ENCODE peak calls at places on chromosomes 12 and 14, in ten cellular contexts. V, T, G, W, N, K, B, A, E and M are unnamed samples. For H3K4me1, the result is how much of the 10 kb centered on the place peaks cover.

GRCh38 chr12:124713436-124714082 is 146.1 kb upstream of the NCOR2 start:
- DNase-seq in T (no peak), W (peak), N (peak), A (no peak), V (peak), K (peak), B (no peak), G (peak), E (peak), M (no peak)

GRCh38 chr12:123390415-123391093 is 6.6 kb downstream of the KMT5A start:
- DNase-seq in T (no peak), W (no peak), N (no peak), E (no peak), B (no peak), K (no peak), V (no peak), G (no peak), A (no peak), M (no peak)

GRCh38 chr14:90905531-90905930 is 89.3 kb upstream of the TTC7B start:
- DNase-seq in N (no peak), E (no peak), B (no peak), W (no peak), K (no peak), V (no peak), A (no peak), T (no peak), G (no peak), M (no peak)

GRCh38 chr12:24307153-24307552 is 357.7 kb upstream of the SOX5 start:
- DNase-seq in K (no peak), N (no peak), V (no peak), G (no peak), E (no peak), B (no peak), T (no peak), A (no peak), W (no peak), M (no peak)

GRCh38 chr12:70246580-70246979 is 3.3 kb downstream of the CNOT2 start:
- DNase-seq in T (no peak), N (no peak), W (no peak), G (no peak), K (no peak), A (no peak), V (no peak), B (no peak), E (no peak), M (no peak)

GRCh38 chr12:402127-402456 is 648 bp downstream of the CCDC77 start:
- DNase-seq in B (no peak), V (peak), G (no peak), A (no peak), W (no peak), N (no peak), E (peak), T (peak), K (peak), M (peak)

GRCh38 chr14:84458881-84459280 is 1071.1 kb upstream of the FLRT2 start:
- DNase-seq in W (no peak), T (no peak), A (no peak), E (no peak), N (no peak), V (no peak), G (no peak), B (no peak), K (no peak), M (peak)

GRCh38 chr14:101500061-101500460 is 61.2 kb upstream of the DIO3 start:
- DNase-seq in W (no peak), V (no peak), G (no peak), N (no peak), E (no peak), A (peak), T (no peak), K (no peak), B (peak), M (no peak)

GRCh38 chr12:93946542-93947150 is 201.7 kb upstream of the PLXNC1 start:
- DNase-seq in A (no peak), K (no peak), T (no peak), N (no peak), E (no peak), V (no peak), G (no peak), B (no peak), W (no peak), M (peak)

GRCh38 chr12:19757317-19757877 is 318.1 kb downstream of the AEBP2 start:
- DNase-seq in A (no peak), E (no peak), W (no peak), V (peak), N (no peak), K (peak), G (no peak), B (no peak), T (peak), M (no peak)

GRCh38 chr12:113097716-113098427 is 37.7 kb downstream of the RASAL1 start:
- DNase-seq in E (no peak), W (no peak), K (peak), V (peak), G (no peak), B (peak), A (peak), T (peak), N (no peak), M (no peak)

GRCh38 chr12:119011231-119011630 is 29.9 kb downstream of the SRRM4 start:
- DNase-seq in A (no peak), K (no peak), E (no peak), T (no peak), W (no peak), V (no peak), B (no peak), G (no peak), N (no peak), M (no peak)

GRCh38 chr12:92362109-92362508 is 216.5 kb upstream of the BTG1 start:
- DNase-seq in T (no peak), B (no peak), K (no peak), A (no peak), E (no peak), V (no peak), W (no peak), G (no peak), N (no peak), M (no peak)

GRCh38 chr14:100591453-100592371 is 4.5 kb upstream of the BEGAIN start:
- DNase-seq in B (no peak), A (no peak), E (no peak), N (peak), K (peak), W (no peak), T (no peak), V (no peak), G (no peak), M (no peak)

GRCh38 chr14:68253381-68253780 is 433.8 kb downstream of the RAD51B start:
- DNase-seq in V (no peak), N (no peak), W (no peak), A (no peak), E (no peak), G (no peak), B (no peak), K (no peak), T (no peak), M (no peak)

GRCh38 chr14:68249534-68250517 is 430.2 kb downstream of the RAD51B start:
- DNase-seq in W (no peak), V (no peak), T (no peak), B (no peak), K (no peak), N (no peak), A (no peak), E (no peak), G (no peak), M (peak)

GRCh38 chr14:68251766-68252100 is 432.2 kb downstream of the RAD51B start:
- DNase-seq in G (no peak), B (no peak), K (no peak), A (no peak), V (no peak), T (no peak), N (no peak), W (no peak), E (no peak), M (no peak)

GRCh38 chr14:68248481-68249255 is 429.1 kb downstream of the RAD51B start:
- DNase-seq in K (peak), A (peak), G (peak), V (peak), B (peak), T (peak), W (no peak), E (no peak), N (peak), M (peak)

DNA sequence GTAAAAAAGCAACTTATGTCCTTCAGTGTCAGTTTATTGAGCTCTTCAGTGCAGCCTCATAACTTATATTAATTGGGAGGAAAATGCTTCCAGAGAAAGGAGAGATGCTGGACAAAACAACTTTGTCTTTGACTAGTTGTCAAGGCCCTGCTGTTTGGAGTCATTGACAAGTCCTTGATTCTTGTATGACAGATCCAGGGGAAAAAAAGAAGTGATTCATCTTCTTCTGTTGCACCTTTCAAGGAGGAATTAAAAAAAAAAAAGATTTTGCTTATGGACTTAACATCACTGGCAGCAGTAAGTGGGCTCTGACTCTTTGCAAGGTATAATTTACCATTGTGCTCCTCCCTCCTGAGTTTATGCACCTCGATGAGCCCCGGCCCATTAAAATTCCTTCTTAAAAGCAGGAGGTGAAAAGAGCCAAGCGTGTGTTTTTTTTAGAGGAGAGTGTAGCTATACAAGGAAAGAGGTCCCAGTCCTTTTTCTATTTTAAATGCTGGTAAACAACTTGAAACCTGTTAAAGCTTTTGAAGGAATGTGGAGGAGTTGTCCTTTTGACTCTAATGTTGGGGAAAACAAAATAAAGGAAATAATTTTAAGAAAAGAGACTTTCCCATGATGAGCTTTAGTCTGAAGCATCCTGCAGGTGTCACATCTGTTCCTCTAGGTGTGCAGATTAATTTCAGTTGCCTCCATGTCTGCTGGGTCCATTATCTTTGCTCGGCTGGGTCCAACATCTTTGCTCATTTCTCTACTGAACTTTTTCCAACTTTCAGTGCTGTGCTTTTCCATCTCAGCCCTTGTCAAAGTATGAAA is 431.6 kb downstream of the RAD51B start:
- DNase-seq in N (no peak), E (no peak), V (no peak), B (no peak), A (no peak), W (no peak), G (peak), K (no peak), T (peak), M (no peak)
- H3K4me1 ChIP-seq in N (under half), E (under half), V (half or more), B (half or more), A (under half), W (under half), G (under half), K (under half), T (half or more), M (half or more)

GRCh38 chr12:56449622-56449984 is 377 bp upstream of the TIMELESS start:
- DNase-seq in A (no peak), V (no peak), B (no peak), W (no peak), T (no peak), K (no peak), E (no peak), N (no peak), G (no peak), M (no peak)
- H3K27ac ChIP-seq in A (peak), V (peak), B (peak), W (peak), T (peak), K (peak), E (peak), N (peak), G (peak), M (peak)

DNA sequence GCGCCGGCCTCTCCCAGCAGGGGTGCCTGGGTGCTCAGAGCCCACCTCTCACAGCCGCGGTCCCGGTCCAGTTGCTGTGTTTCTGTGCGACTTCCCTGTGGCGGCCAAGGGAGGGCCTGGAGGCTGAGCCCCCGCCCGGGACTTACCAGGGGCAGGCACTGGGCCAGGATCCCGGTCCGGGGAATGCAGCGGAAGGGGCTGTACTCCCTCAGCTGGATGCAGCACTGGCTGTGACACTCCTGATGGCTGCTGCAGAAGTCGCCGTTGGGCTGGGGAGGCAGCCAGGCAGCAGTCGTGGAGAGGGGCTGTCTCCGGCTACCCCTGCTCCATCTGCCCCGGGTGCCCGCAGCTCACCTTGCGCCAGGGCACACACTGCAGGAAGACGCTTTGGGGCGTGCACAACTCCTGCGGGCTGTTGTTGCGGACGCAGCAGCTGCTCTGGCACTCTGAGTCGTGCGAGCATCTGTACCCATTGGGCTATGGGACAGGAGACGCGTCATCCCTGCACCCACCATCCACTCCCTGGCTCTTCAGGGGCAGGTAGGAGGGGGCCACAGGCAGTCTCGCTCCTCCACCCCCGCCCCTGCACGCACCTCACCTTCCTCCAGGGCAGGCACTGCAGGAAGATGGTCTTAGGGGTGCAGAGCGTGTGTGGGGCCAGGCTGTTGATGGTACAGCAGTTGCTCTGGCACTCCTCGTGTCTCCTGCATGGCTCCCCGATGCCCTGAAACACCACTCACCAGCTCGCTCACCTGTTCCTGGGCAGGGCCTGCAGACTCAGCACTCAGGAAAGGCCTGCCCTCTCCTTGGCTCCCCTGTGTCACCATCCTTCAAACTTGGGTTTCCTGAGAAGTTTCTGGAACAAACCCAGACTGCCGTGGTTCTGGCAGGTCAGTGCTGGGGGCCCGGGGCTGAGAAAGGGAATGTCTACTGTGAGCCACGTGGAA is 6.0 kb downstream of the LRCOL1 start:
- DNase-seq in G (no peak), B (no peak), N (no peak), K (peak), A (no peak), W (no peak), T (no peak), E (no peak), V (no peak), M (no peak)
- H3K4me3 ChIP-seq in G (no peak), B (no peak), N (no peak), K (no peak), A (peak), W (no peak), T (no peak), E (peak), V (no peak), M (no peak)

GRCh38 chr14:104510216-104510615 is 69.3 kb upstream of the C14orf180 start:
- DNase-seq in V (no peak), A (no peak), E (no peak), B (no peak), T (no peak), G (no peak), N (no peak), W (no peak), K (peak), M (no peak)
- H3K4me1 ChIP-seq in V (under half), A (under half), E (under half), B (under half), T (under half), G (under half), N (under half), W (under half), K (under half), M (under half)

GRCh38 chr12:102095677-102096263 is 24.1 kb downstream of the NUP37 start:
- DNase-seq in W (no peak), K (peak), G (peak), N (no peak), V (peak), B (no peak), A (no peak), T (peak), E (no peak), M (peak)
- H3K27ac ChIP-seq in W (no peak), K (no peak), G (no peak), N (no peak), V (no peak), B (no peak), A (no peak), T (no peak), E (no peak), M (no peak)

DNA sequence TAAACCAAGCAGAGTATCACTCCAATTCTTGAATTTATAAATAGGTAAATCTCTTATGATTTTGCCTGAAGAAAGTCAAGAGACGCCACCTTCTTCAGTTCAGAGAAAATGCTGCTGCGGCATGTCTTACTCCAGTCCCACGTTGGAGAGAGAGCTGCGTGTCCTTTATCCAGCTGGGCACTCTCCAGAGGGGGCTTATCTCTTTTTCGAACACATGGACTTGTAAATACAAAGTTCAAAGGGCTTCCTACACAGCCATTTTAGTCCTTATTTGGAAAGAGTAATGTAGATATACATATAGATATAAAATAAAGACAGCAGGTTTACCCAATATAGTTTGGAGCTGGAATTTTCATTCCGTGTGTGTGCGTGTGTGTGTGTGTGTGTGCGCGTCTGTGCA is 264.0 kb downstream of the ADAMTS20 start:
- DNase-seq in B (no peak), V (no peak), W (no peak), E (no peak), N (no peak), K (no peak), T (peak), G (no peak), A (no peak), M (no peak)
- H3K4me3 ChIP-seq in B (no peak), V (no peak), W (no peak), E (no peak), N (no peak), K (no peak), T (no peak), G (no peak), A (no peak), M (no peak)

DNA sequence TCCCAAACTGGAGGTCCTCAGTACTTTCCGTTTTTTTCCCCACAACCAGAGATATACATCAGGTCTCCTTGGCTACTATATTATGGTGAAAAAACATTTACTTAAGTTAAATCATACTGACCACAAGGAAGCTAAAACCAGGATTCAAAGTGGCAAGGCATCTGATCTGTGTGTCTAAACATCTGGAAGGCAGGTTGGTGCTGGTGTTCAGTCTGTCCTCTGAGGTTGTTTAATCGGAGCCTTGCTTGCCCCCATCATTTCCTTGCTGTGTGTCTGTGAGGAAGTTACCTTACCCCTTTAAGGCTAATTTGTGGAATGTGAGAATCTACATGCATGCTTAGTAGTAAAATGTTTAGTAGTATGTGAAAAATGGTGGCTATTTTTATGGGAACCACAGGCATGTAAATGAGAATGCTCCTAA is 75.6 kb downstream of the GALNT4 start:
- DNase-seq in W (no peak), E (no peak), K (no peak), B (no peak), T (no peak), V (no peak), G (no peak), N (no peak), A (no peak), M (no peak)
- H3K4me1 ChIP-seq in W (under half), E (under half), K (under half), B (under half), T (under half), V (under half), G (under half), N (under half), A (under half), M (under half)

GRCh38 chr12:53267309-53268008 is 640 bp upstream of the ESPL1 start:
- DNase-seq in A (no peak), K (no peak), V (no peak), B (no peak), G (no peak), E (peak), T (no peak), W (no peak), N (no peak), M (no peak)

GRCh38 chr12:53268009-53268636 is at the start of gene ESPL1:
- DNase-seq in K (peak), E (peak), V (peak), B (peak), A (peak), N (peak), W (peak), G (peak), T (peak), M (peak)

GRCh38 chr12:53274445-53274844 is 6.3 kb downstream of the ESPL1 start:
- DNase-seq in K (no peak), G (no peak), N (no peak), T (no peak), B (no peak), V (no peak), E (no peak), A (no peak), W (no peak), M (no peak)

GRCh38 chr12:53265783-53266182 is 2.3 kb upstream of the ESPL1 start:
- DNase-seq in G (no peak), V (no peak), T (no peak), K (no peak), N (no peak), E (no peak), A (no peak), W (no peak), B (no peak), M (no peak)

DNA sequence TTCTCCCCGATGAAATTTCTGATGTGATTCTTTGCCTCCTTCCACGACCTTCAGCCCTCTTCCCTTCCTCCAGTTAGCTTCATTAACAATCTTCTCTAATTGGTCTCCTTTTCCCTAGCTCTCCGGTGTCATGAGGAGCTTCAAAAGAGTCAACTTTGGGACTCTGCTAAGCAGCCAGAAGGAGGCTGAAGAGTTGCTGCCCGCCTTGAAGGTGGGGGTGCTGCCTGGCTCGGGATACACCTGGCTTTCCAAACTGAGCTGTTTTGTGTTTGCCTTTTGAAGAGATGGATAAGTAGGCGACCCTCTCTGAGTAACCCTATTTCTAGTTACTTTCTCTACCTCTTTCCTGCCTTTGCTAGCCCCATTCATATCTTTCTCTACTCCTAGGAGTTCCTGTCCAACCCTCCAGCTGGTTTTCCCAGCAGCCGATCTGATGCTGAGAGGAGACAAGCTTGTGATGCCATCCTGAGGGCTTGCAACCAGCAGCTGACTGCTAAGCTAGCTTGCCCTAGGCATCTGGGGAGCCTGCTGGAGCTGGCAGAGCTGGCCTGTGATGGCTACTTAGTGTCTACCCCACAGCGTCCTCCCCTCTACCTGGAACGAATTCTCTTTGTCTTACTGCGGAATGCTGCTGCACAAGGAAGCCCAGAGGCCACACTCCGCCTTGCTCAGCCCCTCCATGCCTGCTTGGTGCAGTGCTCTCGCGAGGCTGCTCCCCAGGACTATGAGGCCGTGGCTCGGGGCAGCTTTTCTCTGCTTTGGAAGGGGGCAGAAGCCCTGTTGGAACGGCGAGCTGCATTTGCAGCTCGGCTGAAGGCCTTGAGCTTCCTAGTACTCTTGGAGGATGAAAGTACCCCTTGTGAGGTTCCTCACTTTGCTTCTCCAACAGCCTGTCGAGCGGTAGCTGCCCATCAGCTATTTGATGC is 801 bp downstream of the ESPL1 start:
- DNase-seq in T (no peak), W (no peak), V (no peak), E (no peak), N (no peak), G (no peak), K (peak), A (no peak), B (no peak), M (no peak)
- H3K27ac ChIP-seq in T (no peak), W (no peak), V (no peak), E (no peak), N (no peak), G (peak), K (no peak), A (peak), B (no peak), M (peak)